ENCODE peak calls at places on chromosome 7, in eight cellular contexts. One of them, this sample, is unnamed.

GRCh38 chr7:158266817-158267736 is 320.5 kb downstream of the PTPRN2 start:
- DNase-seq in keratinocyte: no peak
- DNase-seq in spleen: peak; percentile 62
- DNase-seq in fibroblast of mammary gland: no peak
- DNase-seq in coronary artery: no peak
- DNase-seq in neural progenitor cell: no peak
- DNase-seq in sigmoid colon: peak; percentile 52
- DNase-seq in A549: no peak
- DNase-seq in this sample: no peak

GRCh38 chr7:114723308-114723707 is 198.6 kb upstream of the MDFIC start:
- DNase-seq in coronary artery: no peak
- DNase-seq in fibroblast of mammary gland: no peak
- DNase-seq in sigmoid colon: no peak
- DNase-seq in neural progenitor cell: no peak
- DNase-seq in A549: no peak
- DNase-seq in keratinocyte: no peak
- DNase-seq in spleen: no peak
- DNase-seq in this sample: no peak

GRCh38 chr7:129630341-129630740 is 18.8 kb downstream of the NRF1 start:
- DNase-seq in fibroblast of mammary gland: no peak
- DNase-seq in neural progenitor cell: no peak
- DNase-seq in spleen: no peak
- DNase-seq in A549: no peak
- DNase-seq in coronary artery: no peak
- DNase-seq in sigmoid colon: no peak
- DNase-seq in keratinocyte: no peak
- DNase-seq in this sample: no peak

GRCh38 chr7:93279541-93279940 is 47.4 kb downstream of the VPS50 start:
- DNase-seq in spleen: no peak
- DNase-seq in coronary artery: no peak
- DNase-seq in neural progenitor cell: no peak
- DNase-seq in keratinocyte: no peak
- DNase-seq in sigmoid colon: no peak
- DNase-seq in A549: no peak
- DNase-seq in fibroblast of mammary gland: no peak
- DNase-seq in this sample: no peak

GRCh38 chr7:124777268-124777667 is 11.7 kb upstream of the GPR37 start:
- DNase-seq in spleen: no peak
- DNase-seq in sigmoid colon: no peak
- DNase-seq in coronary artery: no peak
- DNase-seq in neural progenitor cell: no peak
- DNase-seq in A549: no peak
- DNase-seq in keratinocyte: no peak
- DNase-seq in fibroblast of mammary gland: no peak
- DNase-seq in this sample: no peak

GRCh38 chr7:42947531-42947930 is 15.4 kb downstream of the MRPL32 start:
- DNase-seq in spleen: no peak
- DNase-seq in coronary artery: no peak
- DNase-seq in sigmoid colon: no peak
- DNase-seq in neural progenitor cell: no peak
- DNase-seq in keratinocyte: no peak
- DNase-seq in fibroblast of mammary gland: no peak
- DNase-seq in A549: no peak
- DNase-seq in this sample: no peak

GRCh38 chr7:103445228-103446020 is 583 bp downstream of the SLC26A5 start:
- DNase-seq in fibroblast of mammary gland: no peak
- DNase-seq in coronary artery: no peak
- DNase-seq in sigmoid colon: no peak
- DNase-seq in spleen: no peak
- DNase-seq in neural progenitor cell: peak; percentile 21
- DNase-seq in keratinocyte: no peak
- DNase-seq in A549: no peak
- DNase-seq in this sample: peak; percentile 9

GRCh38 chr7:73870041-73870492 is 9.1 kb downstream of the TMEM270 start:
- DNase-seq in spleen: no peak
- DNase-seq in keratinocyte: no peak
- DNase-seq in neural progenitor cell: peak; percentile 23
- DNase-seq in coronary artery: no peak
- DNase-seq in A549: no peak
- DNase-seq in fibroblast of mammary gland: no peak
- DNase-seq in sigmoid colon: peak; percentile 73
- DNase-seq in this sample: no peak

GRCh38 chr7:20327047-20327446 is 3.7 kb upstream of the ITGB8 start:
- DNase-seq in A549: no peak
- DNase-seq in spleen: no peak
- DNase-seq in coronary artery: no peak
- DNase-seq in fibroblast of mammary gland: peak; percentile 48
- DNase-seq in sigmoid colon: no peak
- DNase-seq in keratinocyte: no peak
- DNase-seq in neural progenitor cell: no peak
- DNase-seq in this sample: no peak

GRCh38 chr7:41425926-41426325 is 277.0 kb downstream of the INHBA start:
- DNase-seq in keratinocyte: peak; percentile 53
- DNase-seq in coronary artery: no peak
- DNase-seq in fibroblast of mammary gland: peak; percentile 86
- DNase-seq in sigmoid colon: no peak
- DNase-seq in neural progenitor cell: no peak
- DNase-seq in spleen: no peak
- DNase-seq in A549: no peak
- DNase-seq in this sample: no peak

GRCh38 chr7:29414216-29414615 is 149.4 kb upstream of the PRR15 start:
- DNase-seq in fibroblast of mammary gland: no peak
- DNase-seq in A549: no peak
- DNase-seq in sigmoid colon: no peak
- DNase-seq in neural progenitor cell: no peak
- DNase-seq in spleen: no peak
- DNase-seq in coronary artery: no peak
- DNase-seq in keratinocyte: no peak
- DNase-seq in this sample: no peak

GRCh38 chr7:79977481-79977880 is 157.2 kb upstream of the GNAI1 start:
- DNase-seq in coronary artery: no peak
- DNase-seq in fibroblast of mammary gland: no peak
- DNase-seq in keratinocyte: no peak
- DNase-seq in neural progenitor cell: no peak
- DNase-seq in sigmoid colon: no peak
- DNase-seq in spleen: peak; percentile 62
- DNase-seq in A549: no peak
- DNase-seq in this sample: no peak

GRCh38 chr7:105285118-105285874 is 103.4 kb downstream of the SRPK2 start:
- DNase-seq in A549: no peak
- DNase-seq in fibroblast of mammary gland: no peak
- DNase-seq in spleen: no peak
- DNase-seq in sigmoid colon: no peak
- DNase-seq in keratinocyte: no peak
- DNase-seq in neural progenitor cell: peak; percentile 23
- DNase-seq in coronary artery: no peak
- DNase-seq in this sample: no peak

GRCh38 chr7:50346548-50347497 is 42.3 kb downstream of the IKZF1 start:
- DNase-seq in keratinocyte: no peak
- DNase-seq in spleen: no peak
- DNase-seq in neural progenitor cell: no peak
- DNase-seq in coronary artery: no peak
- DNase-seq in fibroblast of mammary gland: no peak
- DNase-seq in sigmoid colon: no peak
- DNase-seq in A549: no peak
- DNase-seq in this sample: no peak

GRCh38 chr7:69768986-69769595 is 170.8 kb downstream of the AUTS2 start:
- DNase-seq in fibroblast of mammary gland: peak; percentile 30
- DNase-seq in sigmoid colon: no peak
- DNase-seq in coronary artery: no peak
- DNase-seq in A549: no peak
- DNase-seq in keratinocyte: no peak
- DNase-seq in spleen: no peak
- DNase-seq in neural progenitor cell: no peak
- DNase-seq in this sample: no peak

GRCh38 chr7:136698977-136699376 is 169.5 kb upstream of the CHRM2 start:
- DNase-seq in coronary artery: no peak
- DNase-seq in A549: no peak
- DNase-seq in fibroblast of mammary gland: no peak
- DNase-seq in keratinocyte: no peak
- DNase-seq in spleen: no peak
- DNase-seq in sigmoid colon: no peak
- DNase-seq in neural progenitor cell: no peak
- DNase-seq in this sample: no peak
- H3K4me3 ChIP-seq in coronary artery: no peak overlapping the region
- H3K4me3 ChIP-seq in A549: no peak overlapping the region
- H3K4me3 ChIP-seq in fibroblast of mammary gland: no peak overlapping the region
- H3K4me3 ChIP-seq in keratinocyte: no peak overlapping the region
- H3K4me3 ChIP-seq in spleen: no peak overlapping the region
- H3K4me3 ChIP-seq in sigmoid colon: no peak overlapping the region
- H3K4me3 ChIP-seq in neural progenitor cell: no peak overlapping the region
- H3K4me3 ChIP-seq in this sample: no peak overlapping the region

GRCh38 chr7:144629598-144629997 is 206.3 kb downstream of the TPK1 start:
- DNase-seq in neural progenitor cell: no peak
- DNase-seq in fibroblast of mammary gland: no peak
- DNase-seq in A549: no peak
- DNase-seq in keratinocyte: no peak
- DNase-seq in coronary artery: no peak
- DNase-seq in spleen: no peak
- DNase-seq in sigmoid colon: no peak
- DNase-seq in this sample: no peak
- H3K4me3 ChIP-seq in neural progenitor cell: no peak overlapping the region
- H3K4me3 ChIP-seq in fibroblast of mammary gland: no peak overlapping the region
- H3K4me3 ChIP-seq in A549: no peak overlapping the region
- H3K4me3 ChIP-seq in keratinocyte: no peak overlapping the region
- H3K4me3 ChIP-seq in coronary artery: no peak overlapping the region
- H3K4me3 ChIP-seq in spleen: no peak overlapping the region
- H3K4me3 ChIP-seq in sigmoid colon: no peak overlapping the region
- H3K4me3 ChIP-seq in this sample: no peak overlapping the region

GRCh38 chr7:121397346-121397745 is 1.2 kb upstream of the FAM3C start:
- DNase-seq in spleen: no peak
- DNase-seq in sigmoid colon: no peak
- DNase-seq in coronary artery: no peak
- DNase-seq in keratinocyte: no peak
- DNase-seq in neural progenitor cell: no peak
- DNase-seq in A549: no peak
- DNase-seq in fibroblast of mammary gland: no peak
- DNase-seq in this sample: no peak

GRCh38 chr7:121395961-121396757 is at the start of gene FAM3C:
- DNase-seq in coronary artery: peak; percentile 94
- DNase-seq in A549: peak; percentile 90
- DNase-seq in spleen: peak; percentile 96
- DNase-seq in keratinocyte: peak; percentile 21
- DNase-seq in sigmoid colon: peak; percentile 94
- DNase-seq in fibroblast of mammary gland: peak; percentile 87
- DNase-seq in neural progenitor cell: peak; percentile 96
- DNase-seq in this sample: peak; percentile 96

GRCh38 chr7:121395494-121395960 is 581 bp downstream of the FAM3C start:
- DNase-seq in sigmoid colon: no peak
- DNase-seq in fibroblast of mammary gland: peak; percentile 21
- DNase-seq in A549: peak; percentile 9
- DNase-seq in neural progenitor cell: peak; percentile 70
- DNase-seq in keratinocyte: no peak
- DNase-seq in spleen: peak; percentile 91
- DNase-seq in coronary artery: no peak
- DNase-seq in this sample: peak; percentile 68

GRCh38 chr7:121397832-121398231 is 1.7 kb upstream of the FAM3C start:
- DNase-seq in sigmoid colon: no peak
- DNase-seq in keratinocyte: no peak
- DNase-seq in coronary artery: no peak
- DNase-seq in neural progenitor cell: no peak
- DNase-seq in fibroblast of mammary gland: no peak
- DNase-seq in spleen: no peak
- DNase-seq in A549: no peak
- DNase-seq in this sample: no peak

DNA sequence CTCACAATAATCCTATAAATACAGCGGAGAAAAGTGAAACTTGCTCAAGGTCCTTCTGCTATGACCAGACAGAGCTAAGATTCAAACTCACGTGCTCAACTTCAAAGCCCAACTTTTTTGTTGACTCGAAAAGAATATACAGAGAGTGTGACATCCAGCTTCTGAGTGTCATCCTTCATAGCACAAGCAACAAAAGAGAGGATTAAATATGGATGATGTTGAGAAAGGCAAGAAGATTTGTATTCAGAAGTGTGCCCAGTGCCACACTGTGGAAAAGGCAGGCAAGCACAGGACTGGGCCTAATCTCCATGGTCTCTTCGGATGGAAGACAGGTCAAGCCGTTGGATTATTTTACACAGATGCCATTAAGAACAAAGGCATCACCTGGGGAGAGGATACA is 2.1 kb upstream of the FAM3C start:
- DNase-seq in fibroblast of mammary gland: no peak
- DNase-seq in A549: peak; percentile 59
- DNase-seq in coronary artery: no peak
- DNase-seq in spleen: no peak
- DNase-seq in sigmoid colon: no peak
- DNase-seq in keratinocyte: no peak
- DNase-seq in neural progenitor cell: peak; percentile 43
- DNase-seq in this sample: peak; percentile 33
- H3K4me3 ChIP-seq in fibroblast of mammary gland: no peak overlapping the region
- H3K4me3 ChIP-seq in A549: no peak overlapping the region
- H3K4me3 ChIP-seq in coronary artery: no peak overlapping the region
- H3K4me3 ChIP-seq in spleen: no peak overlapping the region
- H3K4me3 ChIP-seq in sigmoid colon: no peak overlapping the region
- H3K4me3 ChIP-seq in keratinocyte: no peak overlapping the region
- H3K4me3 ChIP-seq in neural progenitor cell: no peak overlapping the region
- H3K4me3 ChIP-seq in this sample: no peak overlapping the region

GRCh38 chr7:143002856-143003255 is 24.1 kb downstream of the OR9A2 start:
- DNase-seq in A549: no peak
- DNase-seq in coronary artery: no peak
- DNase-seq in spleen: no peak
- DNase-seq in sigmoid colon: no peak
- DNase-seq in fibroblast of mammary gland: no peak
- DNase-seq in keratinocyte: no peak
- DNase-seq in neural progenitor cell: no peak
- DNase-seq in this sample: no peak
- H3K4me3 ChIP-seq in A549: peak overlapping the region; percentile 10
- H3K4me3 ChIP-seq in coronary artery: no peak overlapping the region
- H3K4me3 ChIP-seq in spleen: no peak overlapping the region
- H3K4me3 ChIP-seq in sigmoid colon: no peak overlapping the region
- H3K4me3 ChIP-seq in fibroblast of mammary gland: no peak overlapping the region
- H3K4me3 ChIP-seq in keratinocyte: no peak overlapping the region
- H3K4me3 ChIP-seq in neural progenitor cell: no peak overlapping the region
- H3K4me3 ChIP-seq in this sample: no peak overlapping the region